ENCODE peak calls at places on chromosomes 7 and 10, in five cellular contexts. One of them, this sample, is unnamed.

GRCh38 chr10:30028006-30028441 is 31.4 kb downstream of the JCAD start:
- DNase-seq in brain microvascular endothelial cell: no peak
- DNase-seq in transverse colon: peak; percentile 13
- DNase-seq in HepG2: no peak
- DNase-seq in foreskin fibroblast: no peak
- DNase-seq in this sample: no peak

GRCh38 chr10:48905311-48905710 is 34.3 kb downstream of the LRRC18 start:
- DNase-seq in HepG2: no peak
- DNase-seq in brain microvascular endothelial cell: no peak
- DNase-seq in transverse colon: no peak
- DNase-seq in foreskin fibroblast: no peak
- DNase-seq in this sample: no peak

GRCh38 chr7:66377714-66378113 is 172.6 kb downstream of the TPST1 start:
- DNase-seq in HepG2: no peak
- DNase-seq in transverse colon: no peak
- DNase-seq in foreskin fibroblast: no peak
- DNase-seq in brain microvascular endothelial cell: no peak
- DNase-seq in this sample: no peak

GRCh38 chr10:88702848-88703597 is 3.0 kb upstream of the LIPK start:
- DNase-seq in foreskin fibroblast: peak; percentile 13
- DNase-seq in transverse colon: peak; percentile 68
- DNase-seq in brain microvascular endothelial cell: no peak
- DNase-seq in HepG2: peak; percentile 72
- DNase-seq in this sample: no peak

GRCh38 chr10:72889391-72889831 is 4.1 kb upstream of the OIT3 start:
- DNase-seq in HepG2: no peak
- DNase-seq in transverse colon: no peak
- DNase-seq in brain microvascular endothelial cell: no peak
- DNase-seq in foreskin fibroblast: no peak
- DNase-seq in this sample: peak; percentile 33

GRCh38 chr7:50276446-50276845 is 28.1 kb upstream of the IKZF1 start:
- DNase-seq in brain microvascular endothelial cell: no peak
- DNase-seq in HepG2: no peak
- DNase-seq in transverse colon: no peak
- DNase-seq in foreskin fibroblast: no peak
- DNase-seq in this sample: no peak

GRCh38 chr7:159033473-159033825 is 111.2 kb downstream of the VIPR2 start:
- DNase-seq in foreskin fibroblast: no peak
- DNase-seq in brain microvascular endothelial cell: no peak
- DNase-seq in HepG2: no peak
- DNase-seq in transverse colon: no peak
- DNase-seq in this sample: no peak

GRCh38 chr10:94546616-94547175 is 1.1 kb downstream of the HELLS start:
- DNase-seq in HepG2: no peak
- DNase-seq in foreskin fibroblast: peak; percentile 6
- DNase-seq in brain microvascular endothelial cell: no peak
- DNase-seq in transverse colon: no peak
- DNase-seq in this sample: no peak

GRCh38 chr10:87546971-87547413 is 42.3 kb downstream of the MINPP1 start:
- DNase-seq in brain microvascular endothelial cell: no peak
- DNase-seq in transverse colon: no peak
- DNase-seq in HepG2: no peak
- DNase-seq in foreskin fibroblast: peak; percentile 34
- DNase-seq in this sample: no peak

GRCh38 chr7:57198801-57199200 is 66.6 kb upstream of the ZNF479 start:
- DNase-seq in transverse colon: no peak
- DNase-seq in foreskin fibroblast: no peak
- DNase-seq in HepG2: no peak
- DNase-seq in brain microvascular endothelial cell: no peak
- DNase-seq in this sample: no peak

GRCh38 chr10:14508725-14509124 is 178.0 kb upstream of the FRMD4A start:
- DNase-seq in brain microvascular endothelial cell: no peak
- DNase-seq in HepG2: no peak
- DNase-seq in transverse colon: no peak
- DNase-seq in foreskin fibroblast: no peak
- DNase-seq in this sample: no peak

GRCh38 chr10:3018247-3018646 is 49.1 kb upstream of the PFKP start:
- DNase-seq in HepG2: no peak
- DNase-seq in foreskin fibroblast: no peak
- DNase-seq in transverse colon: no peak
- DNase-seq in brain microvascular endothelial cell: no peak
- DNase-seq in this sample: no peak

GRCh38 chr10:55311823-55312431 is 510.9 kb upstream of the PCDH15 start:
- DNase-seq in foreskin fibroblast: no peak
- DNase-seq in transverse colon: no peak
- DNase-seq in brain microvascular endothelial cell: no peak
- DNase-seq in HepG2: no peak
- DNase-seq in this sample: peak; percentile 2

GRCh38 chr10:95698415-95698814 is 4.7 kb upstream of the TCTN3 start:
- DNase-seq in transverse colon: no peak
- DNase-seq in foreskin fibroblast: no peak
- DNase-seq in HepG2: no peak
- DNase-seq in brain microvascular endothelial cell: no peak
- DNase-seq in this sample: no peak

GRCh38 chr10:90751107-90751997 is 106.5 kb downstream of the HTR7 start:
- DNase-seq in transverse colon: peak; percentile 27
- DNase-seq in HepG2: peak; percentile 49
- DNase-seq in brain microvascular endothelial cell: peak; percentile 14
- DNase-seq in foreskin fibroblast: peak; percentile 14
- DNase-seq in this sample: peak; percentile 32

GRCh38 chr10:30784896-30785605 is 155.5 kb upstream of the LYZL2 start:
- DNase-seq in brain microvascular endothelial cell: peak; percentile 64
- DNase-seq in transverse colon: peak; percentile 68
- DNase-seq in foreskin fibroblast: peak; percentile 62
- DNase-seq in HepG2: no peak
- DNase-seq in this sample: no peak

GRCh38 chr10:106655606-106656005 is 508.9 kb downstream of the SORCS1 start:
- DNase-seq in foreskin fibroblast: no peak
- DNase-seq in transverse colon: no peak
- DNase-seq in HepG2: no peak
- DNase-seq in brain microvascular endothelial cell: no peak
- DNase-seq in this sample: no peak

GRCh38 chr10:77205135-77205534 is 432.5 kb downstream of the KCNMA1 start:
- DNase-seq in HepG2: no peak
- DNase-seq in foreskin fibroblast: no peak
- DNase-seq in transverse colon: no peak
- DNase-seq in brain microvascular endothelial cell: no peak
- DNase-seq in this sample: no peak

GRCh38 chr10:73095479-73096021 is 1.1 kb downstream of the P4HA1 start:
- DNase-seq in brain microvascular endothelial cell: peak; percentile 84
- DNase-seq in foreskin fibroblast: peak; percentile 57
- DNase-seq in HepG2: peak; percentile 49
- DNase-seq in transverse colon: peak; percentile 58
- DNase-seq in this sample: peak; percentile 64

GRCh38 chr10:46064269-46064817 is 18.3 kb upstream of the MSMB start:
- DNase-seq in HepG2: no peak
- DNase-seq in transverse colon: no peak
- DNase-seq in brain microvascular endothelial cell: no peak
- DNase-seq in foreskin fibroblast: no peak
- DNase-seq in this sample: no peak

GRCh38 chr10:15829495-15829894 is 30.8 kb downstream of the MINDY3 start:
- DNase-seq in HepG2: no peak
- DNase-seq in transverse colon: no peak
- DNase-seq in brain microvascular endothelial cell: no peak
- DNase-seq in foreskin fibroblast: no peak
- DNase-seq in this sample: no peak

GRCh38 chr10:15821046-15821683 is 39.1 kb downstream of the MINDY3 start:
- DNase-seq in foreskin fibroblast: no peak
- DNase-seq in HepG2: no peak
- DNase-seq in brain microvascular endothelial cell: no peak
- DNase-seq in transverse colon: no peak
- DNase-seq in this sample: no peak

DNA sequence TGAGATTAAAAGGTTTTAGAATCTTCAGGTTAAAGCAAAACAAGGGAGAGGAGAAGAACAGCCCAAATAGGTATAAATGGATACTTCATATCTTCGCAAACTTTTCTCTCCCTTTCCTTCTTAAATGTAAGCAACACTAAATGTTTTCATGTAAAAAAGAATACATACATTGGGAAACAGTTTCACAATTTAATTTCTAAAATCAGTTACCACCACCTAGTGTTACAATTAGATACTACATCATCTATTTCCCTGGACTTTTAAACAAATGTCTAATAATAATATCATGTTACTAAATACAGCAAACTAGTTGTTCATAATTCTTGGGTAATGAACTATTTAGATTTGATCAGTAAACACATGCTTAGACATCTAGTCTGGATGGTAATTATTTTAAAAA is 35.8 kb downstream of the MINDY3 start:
- DNase-seq in transverse colon: no peak
- DNase-seq in HepG2: no peak
- DNase-seq in foreskin fibroblast: no peak
- DNase-seq in brain microvascular endothelial cell: no peak
- DNase-seq in this sample: peak; percentile 9
- TF ChIP-seq CTCF in transverse colon: peak; percentile 39
- TF ChIP-seq CTCF in HepG2: peak; percentile 31
- TF ChIP-seq CTCF in foreskin fibroblast: no peak
- TF ChIP-seq CTCF in brain microvascular endothelial cell: peak; percentile 8
- TF ChIP-seq CTCF in this sample: peak; percentile 15

GRCh38 chr10:33330543-33331019 is 3.9 kb downstream of the NRP1 start:
- DNase-seq in brain microvascular endothelial cell: peak; percentile 88
- DNase-seq in foreskin fibroblast: peak; percentile 83
- DNase-seq in transverse colon: peak; percentile 87
- DNase-seq in HepG2: peak; percentile 73
- DNase-seq in this sample: peak; percentile 84
- H3K4me3 ChIP-seq in brain microvascular endothelial cell: peak overlapping the region; percentile 89
- H3K4me3 ChIP-seq in foreskin fibroblast: peak overlapping the region; percentile 55
- H3K4me3 ChIP-seq in transverse colon: no peak overlapping the region
- H3K4me3 ChIP-seq in HepG2: peak overlapping the region; percentile 26
- H3K4me3 ChIP-seq in this sample: peak overlapping the region; percentile 83

GRCh38 chr10:35600193-35600592 is 4.9 kb upstream of the GJD4 start:
- DNase-seq in transverse colon: no peak
- DNase-seq in HepG2: peak; percentile 5
- DNase-seq in foreskin fibroblast: no peak
- DNase-seq in brain microvascular endothelial cell: no peak
- DNase-seq in this sample: no peak
- TF ChIP-seq CTCF in transverse colon: no peak
- TF ChIP-seq CTCF in HepG2: peak; percentile 30
- TF ChIP-seq CTCF in foreskin fibroblast: peak; percentile 5
- TF ChIP-seq CTCF in brain microvascular endothelial cell: peak; percentile 56
- TF ChIP-seq CTCF in this sample: no peak

DNA sequence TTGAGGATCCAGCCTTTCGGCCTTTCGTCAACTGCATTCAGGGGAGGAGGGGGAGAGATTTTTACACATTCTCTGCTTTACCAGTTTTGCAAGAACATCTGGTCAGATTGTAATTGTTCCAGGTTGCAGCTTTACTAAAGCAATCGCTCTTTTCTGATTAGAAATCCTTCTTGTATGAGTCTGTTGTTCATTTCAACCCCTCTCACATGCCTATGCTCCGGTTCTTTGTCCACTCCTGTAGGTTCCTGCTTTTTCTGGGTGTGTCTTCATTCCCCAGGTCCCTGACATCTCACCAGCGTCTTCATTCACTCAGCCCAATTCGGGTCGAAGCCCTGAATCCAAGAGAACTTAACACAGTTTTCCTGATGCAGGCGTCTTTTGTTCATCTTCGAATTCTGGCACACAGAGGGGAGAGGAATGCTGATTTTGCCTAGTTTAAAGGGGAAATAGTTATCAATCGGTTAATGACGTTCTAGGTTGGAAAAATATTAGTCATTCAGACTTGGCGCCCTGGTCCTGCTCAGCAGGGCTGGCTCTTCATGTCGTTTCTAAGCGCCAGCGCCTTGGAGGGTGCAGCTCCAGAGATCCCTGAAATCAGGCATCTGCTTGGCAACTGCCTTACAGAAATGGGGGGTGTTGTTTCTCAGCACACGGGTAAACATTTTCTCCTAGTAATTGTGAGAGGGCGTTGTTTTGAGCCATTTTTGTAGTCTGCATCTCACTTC is 1.1 kb upstream of the PRTFDC1 start:
- DNase-seq in HepG2: no peak
- DNase-seq in brain microvascular endothelial cell: no peak
- DNase-seq in transverse colon: no peak
- DNase-seq in foreskin fibroblast: peak; percentile 68
- DNase-seq in this sample: no peak
- H3K4me3 ChIP-seq in HepG2: no peak overlapping the region
- H3K4me3 ChIP-seq in brain microvascular endothelial cell: peak overlapping the region; percentile 57
- H3K4me3 ChIP-seq in transverse colon: peak overlapping the region; percentile 77
- H3K4me3 ChIP-seq in foreskin fibroblast: peak overlapping the region; percentile 50
- H3K4me3 ChIP-seq in this sample: peak overlapping the region; percentile 16

GRCh38 chr10:44878704-44879530 is 32.2 kb upstream of the TMEM72 start:
- DNase-seq in foreskin fibroblast: peak; percentile 81
- DNase-seq in transverse colon: peak; percentile 86
- DNase-seq in brain microvascular endothelial cell: peak; percentile 82
- DNase-seq in HepG2: peak; percentile 49
- DNase-seq in this sample: peak; percentile 55
- TF ChIP-seq CTCF in foreskin fibroblast: no peak
- TF ChIP-seq CTCF in transverse colon: no peak
- TF ChIP-seq CTCF in brain microvascular endothelial cell: peak; percentile 33
- TF ChIP-seq CTCF in HepG2: peak; percentile 24
- TF ChIP-seq CTCF in this sample: no peak

GRCh38 chr10:101969496-101969895 is 86.5 kb downstream of the ARMH3 start:
- DNase-seq in foreskin fibroblast: no peak
- DNase-seq in HepG2: no peak
- DNase-seq in transverse colon: no peak
- DNase-seq in brain microvascular endothelial cell: no peak
- DNase-seq in this sample: no peak
- H3K4me3 ChIP-seq in foreskin fibroblast: no peak overlapping the region
- H3K4me3 ChIP-seq in HepG2: no peak overlapping the region
- H3K4me3 ChIP-seq in transverse colon: no peak overlapping the region
- H3K4me3 ChIP-seq in brain microvascular endothelial cell: no peak overlapping the region
- H3K4me3 ChIP-seq in this sample: no peak overlapping the region

This sample was measured in astrocyte of the cerebellum.